ENCODE peak calls at places on chromosomes 12 and 14, in nine cellular contexts. G is psoas muscle, Y is smooth muscle cell of the brain vasculature, E is brain microvascular endothelial cell, Q is HTR-8/SVneo, U is GM10248, F is GM06990, S is MCF 10A, J is fibroblast of the aortic adventitia. K is an unnamed sample.

GRCh38 chr12:77438639-77439038 is 373.3 kb upstream of the E2F7 start:
- DNase-seq in G (no peak), J (no peak), Q (no peak), E (no peak), U (no peak), Y (no peak), S (no peak), F (no peak), K (no peak)

GRCh38 chr14:22387776-22388241 is 201.2 kb downstream of the DAD1 start:
- DNase-seq in E (no peak), S (no peak), Q (no peak), G (no peak), Y (no peak), U (no peak), F (no peak), J (no peak), K (no peak)

GRCh38 chr12:57613427-57614109 is 2.3 kb downstream of the ARHGEF25 start:
- DNase-seq in U (peak; percentile 15), J (no peak), Q (no peak), Y (no peak), G (no peak), E (no peak), F (no peak), S (no peak), K (no peak)

GRCh38 chr14:77372304-77372841 is 4.5 kb downstream of the TMED8 start:
- DNase-seq in J (peak; percentile 3), G (no peak), Y (no peak), Q (no peak), E (peak; percentile 20), F (peak; percentile 68), S (no peak), U (peak; percentile 60), K (no peak)

GRCh38 chr14:73058224-73058922 is at the start of gene RBM25:
- DNase-seq in Y (peak; percentile 98), E (peak; percentile 99), S (peak; percentile 99), U (peak; percentile 96), F (peak; percentile 98), G (peak; percentile 94), Q (peak; percentile 100), J (peak; percentile 100), K (peak; percentile 88)

GRCh38 chr14:104136472-104137296 is 1.7 kb upstream of the KIF26A start:
- DNase-seq in G (peak; percentile 13), Q (no peak), S (no peak), J (no peak), U (no peak), E (no peak), F (no peak), Y (no peak), K (no peak)

GRCh38 chr12:124259168-124260066 is 35.5 kb upstream of the RFLNA start:
- DNase-seq in Q (peak; percentile 41), J (peak; percentile 10), S (no peak), E (peak; percentile 15), G (no peak), F (no peak), U (no peak), Y (no peak), K (no peak)

GRCh38 chr12:54444202-54444601 is 25.1 kb upstream of the ITGA5 start:
- DNase-seq in U (no peak), F (no peak), Y (no peak), E (no peak), J (no peak), Q (no peak), S (no peak), G (no peak), K (no peak)

GRCh38 chr14:44010071-44010470 is 497.0 kb downstream of the FSCB start:
- DNase-seq in Q (no peak), J (no peak), S (peak; percentile 11), E (no peak), Y (no peak), G (no peak), U (no peak), F (no peak), K (no peak)

GRCh38 chr14:79199217-79199616 is 1012.1 kb downstream of the DIO2 start:
- DNase-seq in J (no peak), U (no peak), E (no peak), Y (no peak), F (no peak), G (no peak), S (no peak), Q (no peak), K (no peak)

GRCh38 chr12:22042981-22043669 is 2.9 kb upstream of the CMAS start:
- DNase-seq in Q (no peak), E (peak; percentile 20), G (no peak), U (no peak), S (peak; percentile 91), F (no peak), Y (no peak), J (peak; percentile 60), K (no peak)

GRCh38 chr14:77151918-77152588 is 10.5 kb upstream of the ZDHHC22 start:
- DNase-seq in Q (peak; percentile 81), G (no peak), S (peak; percentile 31), J (peak; percentile 49), E (no peak), Y (no peak), U (peak; percentile 64), F (no peak), K (no peak)

GRCh38 chr14:68506645-68507405 is 286.0 kb downstream of the ZFP36L1 start:
- DNase-seq in F (peak; percentile 60), G (no peak), E (no peak), U (peak; percentile 51), Y (no peak), S (no peak), Q (no peak), J (no peak), K (no peak)

GRCh38 chr14:36300337-36300736 is 20.1 kb downstream of the MBIP start:
- DNase-seq in S (no peak), Y (no peak), G (no peak), F (peak; percentile 58), J (no peak), U (no peak), E (no peak), Q (no peak), K (no peak)

GRCh38 chr12:58433969-58434368 is 486.3 kb downstream of the LRIG3 start:
- DNase-seq in F (no peak), S (no peak), G (no peak), U (no peak), J (no peak), Y (no peak), Q (no peak), E (no peak), K (no peak)

GRCh38 chr12:25364529-25365339 is 114.0 kb upstream of the KRAS start:
- DNase-seq in E (no peak), F (peak; percentile 23), Q (no peak), S (no peak), G (no peak), U (peak; percentile 58), J (no peak), Y (no peak), K (no peak)

GRCh38 chr12:3299929-3300832 is 190.8 kb upstream of the PRMT8 start:
- DNase-seq in S (peak; percentile 96), E (peak; percentile 81), U (peak; percentile 83), G (peak; percentile 92), J (peak; percentile 95), F (peak; percentile 79), Y (peak; percentile 72), Q (peak; percentile 92), K (peak; percentile 73)